ENCODE peak calls at places on chromosomes 3 and 15, in six cellular contexts. T is IMR-90, N is H1, Z is neuronal stem cell, A is H9, W is mesenchymal stem cell. C is an unnamed sample.

GRCh38 chr15:53522878-53523455 is 236.5 kb downstream of the WDR72 start:
- DNase-seq in T (no peak), N (no peak), Z (no peak), A (no peak), W (no peak), C (no peak)

GRCh38 chr3:101842245-101842934 is 6.9 kb upstream of the NFKBIZ start:
- DNase-seq in T (no peak), N (peak; percentile 52), Z (peak; percentile 63), A (peak; percentile 85), W (peak; percentile 11), C (no peak)

GRCh38 chr15:74043425-74044266 is 38.7 kb downstream of the GOLGA6A start:
- DNase-seq in T (no peak), N (no peak), Z (no peak), A (no peak), W (no peak), C (no peak)

GRCh38 chr3:64083588-64083974 is 60.3 kb upstream of the PSMD6 start:
- DNase-seq in T (no peak), N (no peak), Z (no peak), A (no peak), W (no peak), C (no peak)

GRCh38 chr3:127413871-127414270 is 126.0 kb upstream of the PRR20G start:
- DNase-seq in T (no peak), N (no peak), Z (no peak), A (no peak), W (no peak), C (no peak)

GRCh38 chr15:66876731-66877545 is 174.9 kb downstream of the SMAD6 start:
- DNase-seq in T (no peak), N (peak; percentile 32), Z (no peak), A (no peak), W (no peak), C (no peak)

GRCh38 chr3:77240072-77240650 is 200.3 kb downstream of the ROBO2 start:
- DNase-seq in T (no peak), N (no peak), Z (no peak), A (no peak), W (no peak), C (no peak)

GRCh38 chr3:115071122-115071521 is 76.0 kb downstream of the ZBTB20 start:
- DNase-seq in T (no peak), N (no peak), Z (no peak), A (no peak), W (no peak), C (no peak)

GRCh38 chr3:172370434-172370833 is 77.8 kb downstream of the GHSR start:
- DNase-seq in T (no peak), N (no peak), Z (no peak), A (no peak), W (no peak), C (no peak)

GRCh38 chr3:69671082-69671952 is 67.9 kb upstream of the MITF start:
- DNase-seq in T (peak; percentile 42), N (no peak), Z (peak; percentile 50), A (no peak), W (peak; percentile 44), C (peak; percentile 12)

GRCh38 chr15:27958911-27959598 is 140.1 kb downstream of the OCA2 start:
- DNase-seq in T (no peak), N (no peak), Z (no peak), A (no peak), W (no peak), C (no peak)

GRCh38 chr3:157067114-157067513 is 92.8 kb downstream of the CCNL1 start:
- DNase-seq in T (no peak), N (no peak), Z (no peak), A (no peak), W (no peak), C (no peak)

GRCh38 chr3:122366379-122366749 is 16.7 kb downstream of the MIX23 start:
- DNase-seq in T (peak; percentile 2), N (no peak), Z (no peak), A (no peak), W (no peak), C (no peak)

GRCh38 chr3:194671511-194671899 is 486 bp downstream of the LSG1 start:
- DNase-seq in T (peak; percentile 52), N (no peak), Z (no peak), A (no peak), W (peak; percentile 60), C (peak; percentile 63)

GRCh38 chr3:101124125-101124524 is 130.9 kb upstream of the ABI3BP start:
- DNase-seq in T (peak; percentile 20), N (no peak), Z (no peak), A (no peak), W (no peak), C (no peak)

GRCh38 chr3:23940775-23941174 is 4.3 kb upstream of the NR1D2 start:
- DNase-seq in T (no peak), N (no peak), Z (no peak), A (no peak), W (no peak), C (no peak)

GRCh38 chr3:130759692-130760338 is 13.2 kb upstream of the PIK3R4 start:
- DNase-seq in T (peak; percentile 49), N (no peak), Z (peak; percentile 32), A (peak; percentile 39), W (peak; percentile 60), C (peak; percentile 88)

GRCh38 chr3:39261726-39262125 is 18.1 kb downstream of the CX3CR1 start:
- DNase-seq in T (no peak), N (no peak), Z (no peak), A (no peak), W (no peak), C (no peak)
- H3K4me1 ChIP-seq in T (no peaks in the 10 kb centered on the region), N (no peaks in the 10 kb centered on the region), Z (peaks cover 2% of the 10 kb centered on the region), A (peaks cover 3% of the 10 kb centered on the region), W (no peaks in the 10 kb centered on the region), C (no peaks in the 10 kb centered on the region)

GRCh38 chr3:169809230-169809795 is 3.4 kb upstream of the LRRIQ4 start:
- DNase-seq in T (no peak), N (no peak), Z (no peak), A (no peak), W (no peak), C (no peak)
- H4K91ac ChIP-seq in T (no peak overlapping the region), N (no peak overlapping the region), Z (no peak overlapping the region), A (no peak overlapping the region), W (no peak overlapping the region), C (no peak overlapping the region)

GRCh38 chr3:65761890-65762605 is 276.7 kb downstream of the MAGI1 start:
- DNase-seq in T (no peak), N (no peak), Z (peak; percentile 50), A (peak; percentile 29), W (no peak), C (no peak)

GRCh38 chr3:65758438-65758837 is 280.3 kb downstream of the MAGI1 start:
- DNase-seq in T (no peak), N (no peak), Z (no peak), A (no peak), W (no peak), C (no peak)

GRCh38 chr3:65758871-65759598 is 279.7 kb downstream of the MAGI1 start:
- DNase-seq in T (peak; percentile 60), N (no peak), Z (no peak), A (no peak), W (peak; percentile 39), C (no peak)

DNA sequence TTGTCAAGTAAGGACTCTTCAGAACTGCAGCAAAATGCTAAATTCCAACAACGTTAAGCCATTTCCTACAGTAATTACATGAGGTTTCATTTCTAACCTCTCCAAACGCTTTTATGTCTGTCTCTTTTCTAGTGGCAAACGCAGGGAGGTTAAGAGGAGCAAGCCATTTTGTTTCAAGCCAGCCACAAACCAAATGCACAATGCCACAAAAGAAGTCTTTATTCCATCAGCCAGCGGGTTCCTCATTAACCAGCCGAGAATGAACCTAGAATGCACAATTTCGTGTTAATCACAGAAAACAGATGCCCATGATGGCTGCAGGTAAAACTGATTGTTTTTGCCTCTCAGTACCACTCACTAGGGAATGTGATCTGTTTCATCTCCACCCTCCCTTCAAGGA is 277.3 kb downstream of the MAGI1 start:
- DNase-seq in T (no peak), N (no peak), Z (peak; percentile 32), A (no peak), W (no peak), C (no peak)
- H3K4me1 ChIP-seq in T (peaks cover 4% of the 10 kb centered on the region), N (peaks cover 14% of the 10 kb centered on the region), Z (peaks cover 19% of the 10 kb centered on the region), A (peaks cover 20% of the 10 kb centered on the region), W (no peaks in the 10 kb centered on the region), C (no peaks in the 10 kb centered on the region)

GRCh38 chr3:160756907-160757623 is 1.0 kb downstream of the PPM1L start:
- DNase-seq in T (no peak), N (peak; percentile 70), Z (peak; percentile 24), A (peak; percentile 63), W (no peak), C (no peak)
- H4K91ac ChIP-seq in T (no peak overlapping the region), N (no peak overlapping the region), Z (no peak overlapping the region), A (no peak overlapping the region), W (no peak overlapping the region), C (no peak overlapping the region)

GRCh38 chr15:56718560-56718959 is 14.7 kb downstream of the ZNF280D start:
- DNase-seq in T (no peak), N (no peak), Z (no peak), A (no peak), W (no peak), C (no peak)
- H3K4me1 ChIP-seq in T (no peaks in the 10 kb centered on the region), N (no peaks in the 10 kb centered on the region), Z (peaks cover 2% of the 10 kb centered on the region), A (no peaks in the 10 kb centered on the region), W (no peaks in the 10 kb centered on the region), C (no peaks in the 10 kb centered on the region)

GRCh38 chr3:187166750-187167149 is 27.5 kb upstream of the RPL39L start:
- DNase-seq in T (no peak), N (no peak), Z (no peak), A (no peak), W (no peak), C (no peak)
- H4K91ac ChIP-seq in T (no peak overlapping the region), N (no peak overlapping the region), Z (no peak overlapping the region), A (no peak overlapping the region), W (no peak overlapping the region), C (no peak overlapping the region)

DNA sequence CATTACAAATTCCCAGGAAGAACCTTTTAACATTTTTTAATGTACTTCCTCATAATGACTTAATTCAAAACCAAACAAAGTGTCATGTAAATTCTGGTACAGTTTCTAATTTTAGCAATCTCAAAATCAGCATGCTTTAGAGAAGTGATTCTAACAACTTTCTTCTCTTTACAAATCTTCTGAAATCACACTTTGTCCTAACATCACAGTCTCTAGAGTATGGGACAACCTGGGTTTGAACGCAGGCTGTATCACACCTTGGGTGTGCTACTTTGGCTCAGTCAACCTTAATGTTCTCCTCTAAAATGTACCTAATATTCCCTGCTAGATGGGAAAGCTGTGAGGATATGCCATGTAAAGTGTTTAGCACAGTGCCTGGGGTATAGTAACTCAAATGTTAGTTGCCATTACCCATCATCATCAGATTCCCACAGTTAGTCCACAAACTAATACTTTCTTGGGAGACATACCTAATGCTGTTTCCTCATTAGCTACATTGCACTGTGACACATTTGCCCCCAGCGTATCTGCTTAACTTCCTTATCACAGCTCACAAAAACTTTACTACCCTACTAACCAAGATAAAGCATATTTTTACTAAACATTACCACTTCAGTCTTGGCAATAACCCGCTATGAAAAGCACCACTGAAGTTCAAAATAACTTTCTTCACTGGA is 3.1 kb downstream of the TSPAN3 start:
- DNase-seq in T (no peak), N (no peak), Z (no peak), A (no peak), W (no peak), C (no peak)
- H3K4me1 ChIP-seq in T (peaks cover 9% of the 10 kb centered on the region), N (peaks cover 6% of the 10 kb centered on the region), Z (peaks cover 10% of the 10 kb centered on the region), A (peaks cover 3% of the 10 kb centered on the region), W (peaks cover 2% of the 10 kb centered on the region), C (peaks cover 5% of the 10 kb centered on the region)

C was measured in trophoblast cell.